ENCODE peak calls at places on chromosomes 16 and 17, in six cellular contexts. Y is aorta, U is pancreas, L is lower lobe of right lung, K is uterus, C is NT2/D1. M is an unnamed sample.

GRCh38 chr17:82281502-82282238 is 8.2 kb upstream of the CSNK1D start:
- DNase-seq in C (no peak), U (peak; percentile 81), K (no peak), L (peak; percentile 83), Y (no peak), M (no peak)

GRCh38 chr16:2233046-2233775 is 3.0 kb upstream of the DNASE1L2 start:
- DNase-seq in C (no peak), U (no peak), K (no peak), Y (no peak), L (no peak), M (no peak)

GRCh38 chr16:11211061-11211976 is 44.7 kb downstream of the SOCS1 start:
- DNase-seq in L (no peak), U (no peak), C (no peak), Y (no peak), K (no peak), M (no peak)

GRCh38 chr17:60398227-60398959 is 6.5 kb upstream of the USP32 start:
- DNase-seq in K (no peak), L (no peak), C (no peak), Y (no peak), U (no peak), M (no peak)

GRCh38 chr16:15911198-15911597 is 22.8 kb upstream of the CEP20 start:
- DNase-seq in Y (no peak), L (no peak), K (no peak), U (no peak), C (no peak), M (no peak)

GRCh38 chr16:4257646-4258556 is 14.9 kb downstream of the TFAP4 start:
- DNase-seq in L (no peak), Y (no peak), U (peak; percentile 44), K (no peak), C (no peak), M (peak; percentile 63)

GRCh38 chr17:56150631-56151030 is 2.6 kb upstream of the ANKFN1 start:
- DNase-seq in L (no peak), C (no peak), K (no peak), U (no peak), Y (no peak), M (no peak)

GRCh38 chr17:77312786-77313599 is 172.2 kb downstream of the SEC14L1 start:
- DNase-seq in K (peak; percentile 65), L (peak; percentile 36), U (peak; percentile 41), C (no peak), Y (peak; percentile 90), M (peak; percentile 68)

GRCh38 chr16:70429888-70430666 is 8.8 kb downstream of the ST3GAL2 start:
- DNase-seq in C (no peak), U (no peak), Y (no peak), K (no peak), L (no peak), M (no peak)

GRCh38 chr16:7513429-7513828 is 180.8 kb downstream of the RBFOX1 start:
- DNase-seq in K (no peak), Y (no peak), U (no peak), L (no peak), C (peak; percentile 22), M (no peak)

GRCh38 chr17:40803617-40804082 is 3.9 kb upstream of the KRT28 start:
- DNase-seq in L (peak; percentile 86), K (peak; percentile 76), Y (peak; percentile 75), C (peak; percentile 48), U (peak; percentile 87), M (peak; percentile 70)

GRCh38 chr16:72060405-72060804 is 2.6 kb upstream of the HPR start:
- DNase-seq in K (no peak), U (no peak), L (no peak), C (no peak), Y (no peak), M (no peak)

GRCh38 chr16:57049678-57050077 is 42.7 kb upstream of the CPNE2 start:
- DNase-seq in K (no peak), C (no peak), U (no peak), L (no peak), Y (no peak), M (no peak)

GRCh38 chr17:45022655-45023339 is 28.6 kb downstream of the DCAKD start:
- DNase-seq in Y (no peak), L (no peak), C (no peak), U (no peak), K (no peak), M (no peak)

GRCh38 chr17:81097943-81098308 is 63.0 kb downstream of the BAIAP2 start:
- DNase-seq in K (no peak), C (no peak), Y (peak; percentile 84), U (no peak), L (peak; percentile 76), M (peak; percentile 34)

GRCh38 chr16:359871-360697 is 7.6 kb upstream of the AXIN1 start:
- DNase-seq in L (no peak), K (no peak), Y (no peak), U (peak; percentile 56), C (no peak), M (no peak)

GRCh38 chr16:1929578-1930337 is 11.5 kb upstream of the HS3ST6 start:
- DNase-seq in L (peak; percentile 94), C (peak; percentile 71), Y (peak; percentile 91), U (peak; percentile 99), K (peak; percentile 80), M (peak; percentile 93)

GRCh38 chr17:65053354-65053881 is 3.1 kb downstream of the GNA13 start:
- DNase-seq in Y (no peak), U (no peak), K (no peak), C (no peak), L (no peak), M (no peak)

GRCh38 chr17:32161029-32161428 is 18.7 kb downstream of the RHOT1 start:
- DNase-seq in U (no peak), Y (no peak), C (no peak), K (no peak), L (no peak), M (no peak)

GRCh38 chr17:75846701-75847594 is 2.7 kb upstream of the UNC13D start:
- DNase-seq in L (no peak), C (no peak), K (no peak), U (peak; percentile 80), Y (peak; percentile 41), M (no peak)

GRCh38 chr17:81027038-81027437 is 7.9 kb upstream of the BAIAP2 start:
- DNase-seq in K (no peak), L (peak; percentile 46), Y (peak; percentile 47), C (no peak), U (no peak), M (no peak)

GRCh38 chr17:7587420-7587786 is 2.5 kb downstream of the SOX15 start:
- DNase-seq in U (no peak), C (no peak), Y (no peak), K (no peak), L (no peak), M (no peak)

GRCh38 chr17:7587831-7588230 is 2.1 kb downstream of the SOX15 start:
- DNase-seq in K (no peak), U (no peak), C (no peak), L (no peak), Y (no peak), M (no peak)

GRCh38 chr17:7589204-7589868 is 558 bp downstream of the SOX15 start:
- DNase-seq in C (no peak), U (peak; percentile 87), K (peak; percentile 88), Y (peak; percentile 92), L (peak; percentile 90), M (peak; percentile 87)

GRCh38 chr17:7589891-7590611 is at the start of gene SOX15:
- DNase-seq in C (no peak), Y (no peak), U (no peak), K (no peak), L (no peak), M (no peak)

DNA sequence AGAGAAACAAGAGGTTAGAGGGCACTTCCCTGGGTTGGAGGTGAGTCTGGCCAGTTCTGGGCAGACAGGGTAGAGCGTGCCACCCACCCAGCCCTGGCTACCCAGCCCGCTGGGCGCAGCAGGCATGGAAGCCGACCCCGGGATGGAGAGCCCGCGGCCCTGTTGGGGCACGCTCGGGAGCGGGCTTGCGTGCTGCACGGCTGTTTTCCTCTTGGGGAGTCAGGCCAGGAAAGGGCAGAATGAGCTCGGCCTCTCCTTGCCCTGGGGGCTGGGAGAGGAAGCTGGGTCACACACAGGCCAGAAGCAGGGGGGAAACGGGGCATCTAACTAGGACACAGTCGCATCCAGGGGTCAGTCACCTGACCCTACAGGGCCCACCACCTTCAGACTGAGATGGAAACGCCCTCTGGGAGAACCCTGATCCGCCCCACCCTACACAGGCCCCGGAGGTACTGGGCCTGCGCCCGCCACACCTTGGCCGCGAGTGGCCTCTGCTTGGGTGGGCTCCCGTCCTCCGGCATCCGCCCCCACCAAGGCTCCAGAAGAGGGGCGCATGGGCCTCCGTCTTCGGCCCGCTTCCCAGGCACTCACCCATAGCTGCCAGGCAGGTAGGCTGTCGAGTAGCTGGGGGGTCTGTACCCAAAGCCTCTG is 1.2 kb downstream of the SOX15 start:
- DNase-seq in U (no peak), Y (no peak), L (no peak), C (no peak), K (no peak), M (no peak)
- H3K4me3 ChIP-seq in U (peak overlapping the region; percentile 13), Y (no peak overlapping the region), L (peak overlapping the region; percentile 40), C (peak overlapping the region; percentile 50), K (peak overlapping the region; percentile 57), M (peak overlapping the region; percentile 63)

DNA sequence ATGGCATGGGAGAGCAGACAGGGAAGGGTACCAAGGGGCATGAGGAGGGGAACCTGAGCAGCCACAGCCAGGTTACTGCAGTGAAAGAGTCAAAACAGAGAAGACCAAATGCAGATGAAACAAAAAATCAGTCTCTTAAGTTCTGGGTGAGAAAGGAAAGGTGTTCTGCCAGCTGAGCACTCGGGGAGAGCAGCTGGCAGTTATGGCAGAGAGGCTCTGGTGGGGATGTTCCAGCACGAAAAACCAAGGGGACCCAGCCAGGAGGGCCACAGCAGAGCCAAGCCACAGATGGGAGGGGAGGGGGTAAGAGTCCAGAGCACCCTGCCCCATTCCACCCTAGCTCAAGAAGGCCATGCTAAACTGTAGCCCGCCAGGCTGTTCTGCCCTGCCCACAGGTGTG is 31.7 kb downstream of the STH start:
- DNase-seq in K (no peak), U (no peak), C (no peak), Y (no peak), L (no peak), M (no peak)
- H3K36me3 ChIP-seq in K (no peaks in the 10 kb centered on the region), U (no peaks in the 10 kb centered on the region), C (peaks cover 86% of the 10 kb centered on the region), Y (peaks cover 10% of the 10 kb centered on the region), L (peaks cover 83% of the 10 kb centered on the region), M (peaks cover 66% of the 10 kb centered on the region)

DNA sequence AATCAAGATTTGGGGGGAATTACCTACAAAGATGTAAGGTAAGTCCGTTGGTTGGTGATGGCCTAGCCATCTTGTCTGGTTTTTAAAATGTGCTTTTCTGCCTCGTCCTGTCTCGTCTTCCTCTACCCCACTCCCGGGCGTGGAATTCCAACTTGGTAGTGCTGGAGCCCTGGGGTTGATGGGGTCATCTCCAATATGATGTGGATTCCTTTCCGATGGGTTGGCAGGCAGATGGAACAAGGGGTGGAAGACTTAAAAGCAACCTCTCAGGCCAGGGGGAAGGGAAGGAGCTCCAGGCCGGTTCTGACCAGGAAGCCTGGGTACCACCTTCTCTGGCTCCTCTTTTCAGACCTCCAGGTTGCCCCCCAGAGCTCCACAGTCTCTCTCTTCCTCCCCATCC is 5.0 kb upstream of the HOXB2 start:
- DNase-seq in K (no peak), U (no peak), Y (no peak), L (no peak), C (no peak), M (no peak)
- H3K4me3 ChIP-seq in K (no peak overlapping the region), U (no peak overlapping the region), Y (no peak overlapping the region), L (no peak overlapping the region), C (no peak overlapping the region), M (no peak overlapping the region)

DNA sequence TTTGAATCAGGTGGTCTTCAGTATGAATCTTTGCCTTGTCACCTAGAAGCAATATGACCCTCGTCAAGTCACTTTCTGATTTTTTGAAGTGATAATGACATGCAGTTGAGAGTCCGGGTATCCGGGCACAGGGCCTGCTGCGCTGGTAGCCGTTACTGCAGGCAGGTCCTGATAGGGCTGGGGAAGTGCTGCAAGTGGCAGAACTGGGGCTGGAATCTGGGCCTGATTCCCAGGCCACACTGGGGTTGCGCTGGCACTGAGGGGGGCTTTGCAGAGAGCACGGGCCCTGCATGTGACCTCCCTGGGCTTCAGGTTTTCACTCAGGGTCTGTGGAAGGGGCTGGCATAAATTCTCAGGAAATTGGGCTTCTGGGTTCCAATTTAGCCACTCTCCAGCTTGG is 3.0 kb downstream of the PPP4C start:
- DNase-seq in L (no peak), Y (no peak), U (peak; percentile 39), C (no peak), K (no peak), M (no peak)
- H3K36me3 ChIP-seq in L (peaks cover 63% of the 10 kb centered on the region), Y (peaks cover 3% of the 10 kb centered on the region), U (peaks cover 4% of the 10 kb centered on the region), C (peaks cover 74% of the 10 kb centered on the region), K (no peaks in the 10 kb centered on the region), M (peaks cover 69% of the 10 kb centered on the region)